ENCODE peak calls at places on chromosomes 13 and 19, in ten cellular contexts. F is osteocyte; H is PC-9; X is AG08395; K is T-cell; G is CD4-positive, alpha-beta T cell; N is activated CD4-positive, CD25-positive, alpha-beta regulatory T cell treated with anti-CD3 and anti-CD28 coated beads, Interleukin-2, amount 50 U/mL, for 16 hours; O is ACHN; M is HFF-Myc; V is left ventricle myocardium inferior. T is an unnamed sample.
A peak's percentile ranks its signal among the peaks of the same experiment; 100 is the strongest.

GRCh38 chr13:77779461-77780272 is 82.2 kb downstream of the SLAIN1 start:
- DNase-seq in F (no peak), H (peak; percentile 55), X (peak; percentile 54), K (no peak), G (no peak), N (no peak), O (peak; percentile 53), M (peak; percentile 14), V (no peak), T (peak; percentile 19)

GRCh38 chr19:5018224-5019015 is 49.5 kb downstream of the KDM4B start:
- DNase-seq in F (no peak), H (no peak), X (peak; percentile 82), K (no peak), G (no peak), N (no peak), O (peak; percentile 39), M (peak; percentile 52), V (no peak), T (no peak)

GRCh38 chr13:73757471-73758233 is 376.6 kb downstream of the KLF12 start:
- DNase-seq in F (no peak), H (no peak), X (peak; percentile 28), K (no peak), G (no peak), N (no peak), O (no peak), M (no peak), V (no peak), T (no peak)

GRCh38 chr13:110012102-110012739 is 225.8 kb upstream of the IRS2 start:
- DNase-seq in F (no peak), H (peak; percentile 99), X (peak; percentile 88), K (no peak), G (no peak), N (no peak), O (peak; percentile 97), M (peak; percentile 99), V (no peak), T (no peak)

GRCh38 chr13:33272531-33273124 is 12.9 kb downstream of the STARD13 start:
- DNase-seq in F (no peak), H (no peak), X (no peak), K (no peak), G (no peak), N (no peak), O (peak; percentile 54), M (no peak), V (no peak), T (no peak)

GRCh38 chr13:66665991-66666390 is 564.1 kb downstream of the PCDH9 start:
- DNase-seq in F (no peak), H (no peak), X (peak; percentile 82), K (no peak), G (no peak), N (no peak), O (peak; percentile 92), M (peak; percentile 42), V (peak; percentile 13), T (no peak)

GRCh38 chr13:48559638-48560320 is 26.9 kb upstream of the RCBTB2 start:
- DNase-seq in F (no peak), H (no peak), X (no peak), K (no peak), G (no peak), N (no peak), O (peak; percentile 3), M (no peak), V (no peak), T (no peak)

GRCh38 chr19:58561373-58562125 is 3.1 kb upstream of the UBE2M start:
- DNase-seq in F (no peak), H (no peak), X (no peak), K (no peak), G (no peak), N (no peak), O (no peak), M (no peak), V (no peak), T (no peak)

GRCh38 chr19:32012206-32012605 is 333.2 kb upstream of the ZNF507 start:
- DNase-seq in F (peak; percentile 63), H (no peak), X (no peak), K (no peak), G (no peak), N (no peak), O (no peak), M (no peak), V (no peak), T (no peak)

GRCh38 chr13:33340631-33341030 is 55.1 kb upstream of the STARD13 start:
- DNase-seq in F (no peak), H (peak; percentile 40), X (peak; percentile 21), K (no peak), G (no peak), N (no peak), O (no peak), M (no peak), V (no peak), T (no peak)

T was measured in naive B cell.